ENCODE peak calls at places on chromosomes 13 and 19, in seven cellular contexts. C is kidney, K is PC-3, P is gastrocnemius medialis, J is sigmoid colon, N is thyroid gland, Z is cardiac fibroblast. O is an unnamed sample.

GRCh38 chr19:944171-944567 is 18.3 kb downstream of the ARID3A start:
- DNase-seq in J (no peak), P (no peak), N (no peak), C (peak), Z (peak), K (no peak), O (no peak)

GRCh38 chr13:112161441-112162301 is 94.7 kb downstream of the SOX1 start:
- DNase-seq in P (no peak), N (no peak), Z (no peak), J (no peak), C (no peak), K (no peak), O (no peak)

GRCh38 chr13:51342706-51343105 is 3.2 kb downstream of the SERPINE3 start:
- DNase-seq in J (no peak), C (no peak), N (no peak), Z (peak), K (no peak), P (no peak), O (no peak)

GRCh38 chr19:6056801-6057650 is 53.3 kb downstream of the RFX2 start:
- DNase-seq in J (peak), K (peak), Z (peak), N (peak), P (peak), C (peak), O (peak)

GRCh38 chr13:42867232-42867631 is 85.8 kb downstream of the FAM216B start:
- DNase-seq in Z (no peak), P (no peak), J (no peak), C (no peak), N (no peak), K (no peak), O (no peak)

GRCh38 chr19:58059003-58059671 is at the start of gene ZNF135:
- DNase-seq in J (peak), Z (peak), K (no peak), N (peak), P (peak), C (peak), O (peak)

GRCh38 chr13:113785051-113786010 is 26.3 kb downstream of the TMEM255B start:
- DNase-seq in P (no peak), C (no peak), N (no peak), Z (peak), J (no peak), K (peak), O (peak)

GRCh38 chr13:22961835-22962537 is 218.8 kb upstream of the SGCG start:
- DNase-seq in J (no peak), K (no peak), C (no peak), N (no peak), Z (no peak), P (no peak), O (no peak)

GRCh38 chr19:5048727-5049553 is 80.0 kb downstream of the KDM4B start:
- DNase-seq in K (peak), Z (peak), N (no peak), C (no peak), P (no peak), J (no peak), O (no peak)

GRCh38 chr13:87680298-87680697 is 9.1 kb downstream of the SLITRK5 start:
- DNase-seq in P (no peak), C (no peak), K (peak), Z (no peak), N (peak), J (no peak), O (no peak)

GRCh38 chr19:43668406-43669158 is 1.4 kb downstream of the PLAUR start:
- DNase-seq in C (peak), P (peak), N (peak), Z (peak), K (peak), J (peak), O (peak)

GRCh38 chr19:29098863-29099481 is 114.0 kb downstream of the UQCRFS1 start:
- DNase-seq in P (peak), J (peak), N (peak), C (peak), Z (peak), K (peak), O (peak)

GRCh38 chr13:42597505-42597904 is 23.6 kb downstream of the TNFSF11 start:
- DNase-seq in N (no peak), Z (no peak), P (no peak), C (no peak), J (no peak), K (no peak), O (no peak)

DNA sequence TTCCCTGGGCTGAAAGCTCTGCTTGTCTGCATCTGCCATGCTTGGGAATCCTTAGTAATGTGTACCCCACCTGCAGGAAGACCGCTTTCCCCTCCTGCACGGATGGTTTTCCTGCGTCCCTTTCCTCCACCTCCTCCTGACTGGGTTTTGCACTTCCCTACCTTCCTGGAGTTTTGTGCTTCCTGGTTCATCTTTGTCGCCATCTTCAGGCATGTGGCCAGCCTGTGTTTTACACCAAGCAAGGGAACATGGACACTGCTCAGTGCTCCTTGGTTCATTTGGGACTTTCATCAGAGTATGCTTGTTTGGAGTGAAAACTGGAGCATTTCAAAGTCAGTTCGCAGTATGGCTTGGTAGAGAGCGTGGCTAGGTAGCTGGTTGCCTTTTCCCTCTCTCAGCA is 30.7 kb downstream of the ERICH6B start:
- DNase-seq in N (no peak), J (no peak), C (no peak), Z (no peak), K (peak), P (no peak), O (no peak)
- TF ChIP-seq CTCF in N (no peak), J (no peak), C (no peak), Z (peak), K (peak), P (no peak), O (peak)

GRCh38 chr13:33676045-33676699 is 141.8 kb upstream of the RFC3 start:
- DNase-seq in Z (peak), N (no peak), P (no peak), J (no peak), K (peak), C (no peak), O (no peak)
- H3K4me3 ChIP-seq in Z (peak), N (no peak), P (peak), J (peak), K (peak), C (peak), O (peak)

GRCh38 chr13:32538621-32539246 is at the start of gene N4BP2L2:
- DNase-seq in Z (peak), K (peak), P (peak), J (peak), N (peak), C (peak), O (peak)
- TF ChIP-seq CTCF in Z (peak), K (peak), P (no peak), J (no peak), N (no peak), C (peak), O (peak)

DNA sequence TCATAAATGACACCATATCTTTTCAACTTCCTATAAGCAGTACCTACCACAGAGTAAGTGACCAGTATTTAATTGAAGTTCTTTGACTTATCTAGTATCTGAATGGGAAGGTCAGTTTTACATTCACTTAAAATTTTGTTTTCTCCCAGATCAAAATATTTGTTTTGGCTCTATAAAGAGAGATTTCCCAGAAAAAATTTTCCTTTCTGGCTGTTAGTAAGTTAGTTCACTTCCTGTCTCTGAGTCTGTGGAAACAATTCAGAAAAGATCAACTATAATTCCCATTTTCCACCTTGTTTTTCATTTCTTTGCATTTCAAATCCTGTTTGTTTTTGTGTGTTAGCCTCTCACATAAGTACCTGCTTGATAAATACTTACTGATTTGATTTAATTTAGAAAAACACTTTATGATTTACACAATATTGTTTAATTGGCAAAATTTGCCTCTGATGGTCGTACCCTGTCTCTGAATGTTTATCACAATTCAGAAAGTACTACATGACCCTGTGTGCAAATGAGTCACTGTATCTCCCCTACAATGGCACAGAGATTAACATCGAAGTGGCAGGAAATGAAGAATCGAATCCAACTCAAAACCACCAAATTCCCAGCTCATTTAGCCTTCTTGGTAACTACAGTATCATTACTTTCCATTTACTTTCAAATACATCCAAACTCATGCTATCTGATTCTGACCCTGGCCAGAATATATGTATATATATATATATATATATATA is 15.4 kb upstream of the MED4 start:
- DNase-seq in Z (peak), C (no peak), J (no peak), P (no peak), K (no peak), N (no peak), O (no peak)
- H3K4me3 ChIP-seq in Z (no peak), C (no peak), J (no peak), P (no peak), K (no peak), N (no peak), O (no peak)

GRCh38 chr13:99605417-99606321 is 104.4 kb downstream of the TM9SF2 start:
- DNase-seq in J (no peak), P (peak), C (peak), Z (no peak), N (peak), K (peak), O (no peak)
- TF ChIP-seq CTCF in J (no peak), P (no peak), C (peak), Z (peak), N (no peak), K (peak), O (peak)

DNA sequence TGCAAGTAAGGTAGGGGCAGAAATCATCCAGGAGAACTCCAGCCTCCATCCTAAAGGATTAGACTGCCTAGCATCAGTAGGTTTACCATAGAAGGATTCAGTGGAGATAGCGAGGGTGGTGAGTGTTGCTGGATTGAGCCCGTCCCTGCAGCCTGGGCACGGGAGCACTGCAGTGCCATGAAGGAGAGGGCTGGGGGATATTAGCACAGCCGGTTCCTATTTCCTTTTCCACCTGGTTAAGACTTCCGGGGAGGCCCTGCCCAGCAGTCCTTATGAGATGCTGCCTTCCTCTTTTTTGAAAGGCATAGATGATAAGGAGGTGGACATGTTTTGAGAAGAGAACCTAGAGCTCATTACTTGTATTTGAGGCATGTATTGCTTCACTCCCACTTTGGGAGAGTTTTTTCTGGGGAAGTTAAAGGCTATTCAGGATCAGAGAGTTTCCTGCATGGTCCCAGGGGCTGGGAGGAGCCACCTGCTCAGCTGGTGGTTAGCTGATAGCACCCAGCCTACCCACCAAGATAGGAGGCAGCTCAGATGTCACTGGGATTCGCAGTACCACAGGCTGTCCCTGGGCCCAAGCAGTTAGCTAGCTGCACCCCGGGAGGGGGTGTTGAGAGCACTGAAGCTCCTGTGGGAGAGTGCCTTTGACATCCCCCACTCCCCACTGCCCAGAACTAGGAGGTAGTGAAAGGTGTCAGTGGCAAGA is 17.2 kb downstream of the ACTN4 start:
- DNase-seq in N (no peak), J (no peak), K (no peak), Z (no peak), C (peak), P (no peak), O (no peak)
- H3K4me3 ChIP-seq in N (no peak), J (no peak), K (no peak), Z (no peak), C (no peak), P (peak), O (no peak)

GRCh38 chr13:28817204-28817603 is 2.9 kb upstream of the MTUS2 start:
- DNase-seq in N (no peak), C (no peak), K (no peak), Z (no peak), P (no peak), J (no peak), O (no peak)
- TF ChIP-seq CTCF in N (no peak), C (no peak), K (peak), Z (no peak), P (no peak), J (no peak), O (peak)

DNA sequence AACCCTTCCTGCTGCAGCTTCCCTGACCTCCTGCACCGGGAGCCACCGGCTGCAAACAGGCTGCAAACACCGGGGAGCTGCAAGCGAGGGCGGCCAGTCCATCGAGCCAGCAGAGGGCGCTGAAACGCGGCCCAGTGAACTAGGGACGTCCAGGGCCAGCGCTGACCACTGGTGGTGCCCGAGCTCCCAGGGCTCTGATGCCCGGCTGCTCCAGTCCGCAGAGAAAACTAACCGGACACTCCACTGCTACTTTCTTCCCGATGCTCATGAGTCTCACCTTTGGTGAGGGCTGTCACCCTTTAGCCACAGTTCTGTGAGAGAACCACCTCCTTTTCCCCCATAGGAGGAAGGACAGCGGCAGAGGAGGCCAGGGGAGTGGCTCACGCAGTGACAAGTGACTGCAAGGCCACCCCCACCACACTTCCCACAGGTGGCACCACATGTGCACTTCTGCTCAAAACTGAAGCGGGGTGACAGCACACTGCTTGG is 82.8 kb upstream of the MTIF3 start:
- DNase-seq in Z (peak), K (peak), N (peak), C (peak), J (peak), P (peak), O (no peak)
- H3K4me3 ChIP-seq in Z (no peak), K (peak), N (no peak), C (peak), J (no peak), P (no peak), O (no peak)

GRCh38 chr19:37779139-37780035 is at the start of gene ZNF573:
- DNase-seq in Z (peak), C (peak), N (peak), P (peak), K (peak), J (peak), O (peak)
- TF ChIP-seq CTCF in Z (peak), C (peak), N (peak), P (no peak), K (no peak), J (no peak), O (peak)

O was measured in BJ.